ENCODE peak calls at places on chromosomes 6 and 20, in ten cellular contexts. R, E, F, A, K, S, Q, B, X and U are unnamed samples.

GRCh38 chr20:3420211-3420707 is 12.8 kb upstream of the DNAAF9 start:
- DNase-seq in E (no peak), K (no peak), S (no peak), A (no peak), F (peak; percentile 95), B (no peak), X (peak; percentile 35), R (peak; percentile 46), Q (peak; percentile 93), U (peak; percentile 86)

GRCh38 chr6:4664117-4664626 is 112.0 kb upstream of the CDYL start:
- DNase-seq in X (no peak), R (peak; percentile 76), S (peak; percentile 91), K (no peak), F (peak; percentile 91), B (no peak), A (no peak), Q (no peak), E (no peak), U (no peak)

GRCh38 chr6:154615483-154616025 is 105.1 kb upstream of the CNKSR3 start:
- DNase-seq in K (peak; percentile 85), X (peak; percentile 58), R (peak; percentile 11), A (peak; percentile 31), F (peak; percentile 87), Q (peak; percentile 77), B (peak; percentile 93), S (peak; percentile 62), E (peak; percentile 80), U (peak; percentile 85)

GRCh38 chr6:97294451-97294850 is 11.4 kb upstream of the MMS22L start:
- DNase-seq in Q (no peak), R (no peak), S (peak; percentile 64), B (no peak), F (peak; percentile 16), X (no peak), E (no peak), A (no peak), K (no peak), U (no peak)

GRCh38 chr6:137001287-137001976 is 43.3 kb downstream of the IL20RA start:
- DNase-seq in K (peak; percentile 31), S (peak; percentile 15), E (peak; percentile 74), Q (peak; percentile 77), A (no peak), R (no peak), F (peak; percentile 10), X (no peak), B (no peak), U (no peak)

GRCh38 chr6:64334646-64335045 is 699.0 kb downstream of the PHF3 start:
- DNase-seq in K (no peak), R (no peak), S (no peak), A (no peak), Q (no peak), B (no peak), E (no peak), F (peak; percentile 42), X (no peak), U (no peak)

GRCh38 chr20:5770240-5770986 is 20.2 kb downstream of the SHLD1 start:
- DNase-seq in B (no peak), F (peak; percentile 9), K (no peak), R (no peak), E (no peak), X (no peak), Q (no peak), S (no peak), A (no peak), U (no peak)

GRCh38 chr20:61453219-61453618 is 201.2 kb downstream of the CDH4 start:
- DNase-seq in Q (no peak), B (no peak), K (no peak), S (no peak), X (no peak), A (no peak), R (no peak), F (no peak), E (no peak), U (no peak)

GRCh38 chr6:169953686-169954085 is 202.3 kb downstream of the ERMARD start:
- DNase-seq in F (no peak), A (no peak), B (no peak), E (no peak), R (no peak), K (no peak), X (no peak), S (no peak), Q (no peak), U (no peak)

GRCh38 chr6:90003941-90004340 is 109.7 kb downstream of the GJA10 start:
- DNase-seq in R (no peak), E (no peak), X (no peak), S (peak; percentile 56), A (no peak), F (no peak), Q (no peak), B (no peak), K (no peak), U (no peak)

GRCh38 chr6:142746524-142746923 is 198.5 kb downstream of the HIVEP2 start:
- DNase-seq in S (no peak), F (peak; percentile 49), E (no peak), X (no peak), A (peak; percentile 77), Q (no peak), K (peak; percentile 7), R (no peak), B (no peak), U (peak; percentile 56)

GRCh38 chr20:11267131-11267761 is 593.4 kb upstream of the JAG1 start:
- DNase-seq in R (no peak), X (peak; percentile 34), A (peak; percentile 54), S (peak; percentile 97), B (peak; percentile 66), F (peak; percentile 95), Q (peak; percentile 97), E (peak; percentile 79), K (peak; percentile 97), U (peak; percentile 90)

GRCh38 chr20:32971703-32972161 is 32.5 kb downstream of the SUN5 start:
- DNase-seq in A (peak; percentile 69), S (no peak), K (no peak), X (no peak), B (peak; percentile 39), Q (no peak), F (no peak), E (no peak), R (no peak), U (no peak)

GRCh38 chr6:11942185-11942864 is 69.8 kb upstream of the HIVEP1 start:
- DNase-seq in Q (no peak), R (no peak), B (no peak), F (no peak), A (no peak), K (no peak), X (no peak), S (no peak), E (no peak), U (no peak)

GRCh38 chr20:41387433-41387832 is 20.8 kb upstream of the EMILIN3 start:
- DNase-seq in B (no peak), A (peak; percentile 59), X (no peak), Q (no peak), E (no peak), K (no peak), R (no peak), F (no peak), S (no peak), U (no peak)

GRCh38 chr20:62740286-62741141 is 31.9 kb downstream of the NTSR1 start:
- DNase-seq in Q (peak; percentile 94), K (peak; percentile 83), B (peak; percentile 75), A (no peak), X (peak; percentile 43), E (peak; percentile 97), R (no peak), S (peak; percentile 82), F (peak; percentile 80), U (peak; percentile 92)
- TF ChIP-seq CTCF in Q (peak; percentile 28), K (no peak), B (no peak), A (no peak), X (no peak), E (no peak), R (no peak), S (no peak), F (no peak), U (no peak)

GRCh38 chr6:36734486-36735060 is 36.9 kb downstream of the RAB44 start:
- DNase-seq in S (no peak), X (no peak), Q (no peak), K (no peak), E (no peak), R (no peak), A (no peak), B (peak; percentile 48), F (no peak), U (no peak)
- TF ChIP-seq CTCF in S (no peak), X (no peak), Q (no peak), K (no peak), E (no peak), R (no peak), A (no peak), B (no peak), F (no peak), U (no peak)

GRCh38 chr6:49666930-49667369 is 30.3 kb upstream of the RHAG start:
- DNase-seq in K (no peak), S (no peak), A (no peak), E (no peak), F (no peak), R (no peak), X (no peak), Q (no peak), B (no peak), U (no peak)
- TF ChIP-seq CTCF in K (no peak), S (no peak), A (no peak), E (no peak), F (no peak), R (no peak), X (no peak), Q (no peak), B (no peak), U (no peak)

GRCh38 chr6:36427781-36428345 is 14.8 kb downstream of the PXT1 start:
- DNase-seq in Q (no peak), A (no peak), E (no peak), X (no peak), R (no peak), S (peak; percentile 30), F (peak; percentile 64), K (no peak), B (no peak), U (no peak)

GRCh38 chr6:36431197-36431596 is 11.5 kb downstream of the PXT1 start:
- DNase-seq in X (no peak), A (no peak), Q (no peak), E (no peak), R (no peak), B (no peak), S (no peak), K (no peak), F (no peak), U (no peak)

GRCh38 chr6:36430351-36430750 is 12.3 kb downstream of the PXT1 start:
- DNase-seq in F (peak; percentile 51), S (peak; percentile 59), X (no peak), R (no peak), A (peak; percentile 38), B (no peak), K (no peak), E (no peak), Q (no peak), U (no peak)

GRCh38 chr6:36426622-36427021 is 16.0 kb downstream of the PXT1 start:
- DNase-seq in Q (no peak), B (no peak), A (no peak), X (no peak), K (no peak), R (no peak), S (no peak), F (no peak), E (no peak), U (no peak)

DNA sequence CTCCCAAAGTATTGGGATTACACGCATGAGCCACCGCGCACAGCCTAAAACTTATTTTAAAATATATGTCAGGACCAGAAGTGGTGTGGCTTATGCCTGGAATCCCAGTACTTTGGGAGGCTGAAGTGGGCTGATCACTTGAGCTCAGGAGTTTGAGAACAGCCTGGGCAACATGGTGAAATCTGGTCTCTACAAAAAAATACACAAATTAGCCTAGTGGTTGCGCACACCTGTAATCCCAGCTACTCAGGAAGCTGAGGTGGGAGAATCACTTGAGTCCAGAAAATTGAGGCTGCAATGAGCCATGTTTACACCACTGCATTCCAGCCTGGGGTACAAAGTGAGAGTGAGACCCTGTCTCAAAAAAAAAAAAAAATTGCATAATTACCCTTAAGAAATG is 13.7 kb downstream of the PXT1 start:
- DNase-seq in F (no peak), A (no peak), B (no peak), K (no peak), R (no peak), S (no peak), Q (no peak), E (no peak), X (no peak), U (peak; percentile 32)
- TF ChIP-seq CTCF in F (peak; percentile 26), A (no peak), B (no peak), K (no peak), R (no peak), S (peak; percentile 31), Q (peak; percentile 59), E (peak; percentile 31), X (no peak), U (peak; percentile 57)